ENCODE peak calls at places on chromosomes 4 and X, in seven cellular contexts. E is transverse colon, T is lower lobe of right lung, L is neuronal stem cell, G is stomach, V is upper lobe of left lung, J is adrenal gland. U is an unnamed sample.

GRCh38 chr4:101813604-101814003 is 23.1 kb downstream of the BANK1 start:
- DNase-seq in E (peak; percentile 9), T (no peak), L (no peak), G (no peak), V (no peak), J (no peak), U (no peak)

GRCh38 chrX:17183566-17183965 is 191.4 kb upstream of the NHS start:
- DNase-seq in E (no peak), T (no peak), L (no peak), G (no peak), V (no peak), J (no peak), U (no peak)

GRCh38 chrX:519741-520140 is 110.8 kb upstream of the SHOX start:
- DNase-seq in E (no peak), T (no peak), L (no peak), G (no peak), V (no peak), J (no peak), U (no peak)

GRCh38 chr4:165716472-165716871 is 156.6 kb upstream of the TLL1 start:
- DNase-seq in E (no peak), T (no peak), L (no peak), G (no peak), V (no peak), J (no peak), U (no peak)

GRCh38 chrX:104137496-104137895 is 19.3 kb downstream of the SLC25A53 start:
- DNase-seq in E (no peak), T (no peak), L (no peak), G (no peak), V (no peak), J (no peak), U (no peak)

GRCh38 chrX:139304471-139304870 is 226.1 kb upstream of the F9 start:
- DNase-seq in E (no peak), T (no peak), L (no peak), G (no peak), V (no peak), J (no peak), U (no peak)

GRCh38 chrX:39445336-39445735 is 644.1 kb downstream of the MID1IP1 start:
- DNase-seq in E (peak; percentile 20), T (no peak), L (no peak), G (peak; percentile 40), V (no peak), J (no peak), U (no peak)

GRCh38 chr4:52037730-52038108 is 380 bp downstream of the SGCB start:
- DNase-seq in E (peak; percentile 21), T (no peak), L (no peak), G (no peak), V (no peak), J (peak; percentile 21), U (peak; percentile 21)

GRCh38 chrX:17597836-17598434 is 139.4 kb upstream of the SCML1 start:
- DNase-seq in E (peak; percentile 75), T (peak; percentile 64), L (no peak), G (peak; percentile 86), V (no peak), J (peak; percentile 83), U (peak; percentile 90)

GRCh38 chr4:8349664-8350225 is 80.2 kb downstream of the HTRA3 start:
- DNase-seq in E (no peak), T (no peak), L (no peak), G (peak; percentile 7), V (no peak), J (peak; percentile 5), U (no peak)

GRCh38 chr4:152643153-152644035 is 36.4 kb downstream of the TMEM154 start:
- DNase-seq in E (peak; percentile 51), T (peak; percentile 70), L (no peak), G (no peak), V (no peak), J (no peak), U (no peak)

GRCh38 chrX:134803551-134804183 is 145.4 kb upstream of the PLAC1 start:
- DNase-seq in E (no peak), T (no peak), L (no peak), G (no peak), V (no peak), J (no peak), U (no peak)

GRCh38 chr4:168540865-168541607 is 44.2 kb downstream of the PALLD start:
- DNase-seq in E (no peak), T (no peak), L (no peak), G (no peak), V (no peak), J (no peak), U (no peak)

GRCh38 chrX:48956728-48957414 is 536 bp downstream of the OTUD5 start:
- DNase-seq in E (peak; percentile 47), T (peak; percentile 47), L (no peak), G (peak; percentile 41), V (peak; percentile 87), J (peak; percentile 33), U (peak; percentile 7)

GRCh38 chrX:103879339-103879738 is 47.3 kb upstream of the RAB9B start:
- DNase-seq in E (no peak), T (no peak), L (no peak), G (no peak), V (no peak), J (no peak), U (no peak)

GRCh38 chr4:38154251-38154650 is 194.1 kb downstream of the PTTG2 start:
- DNase-seq in E (peak; percentile 21), T (no peak), L (no peak), G (no peak), V (no peak), J (no peak), U (no peak)

GRCh38 chr4:41257257-41257900 is 651 bp downstream of the UCHL1 start:
- DNase-seq in E (peak; percentile 64), T (peak; percentile 61), L (peak; percentile 53), G (peak; percentile 62), V (peak; percentile 92), J (no peak), U (peak; percentile 65)

GRCh38 chr4:15717647-15718416 is 15.0 kb downstream of the BST1 start:
- DNase-seq in E (no peak), T (no peak), L (no peak), G (no peak), V (no peak), J (no peak), U (no peak)

GRCh38 chrX:2226906-2227656 is 273.7 kb downstream of the DHRSX start:
- DNase-seq in E (no peak), T (no peak), L (no peak), G (no peak), V (no peak), J (no peak), U (no peak)

GRCh38 chrX:38172596-38172995 is 48.1 kb downstream of the SRPX start:
- DNase-seq in E (no peak), T (no peak), L (no peak), G (no peak), V (no peak), J (no peak), U (no peak)

GRCh38 chr4:1208266-1208961 is 36.0 kb upstream of the SPON2 start:
- DNase-seq in E (peak; percentile 30), T (peak; percentile 51), L (no peak), G (no peak), V (peak; percentile 85), J (peak; percentile 12), U (peak; percentile 4)

GRCh38 chr4:1208970-1209704 is 36.8 kb upstream of the SPON2 start:
- DNase-seq in E (peak; percentile 18), T (peak; percentile 42), L (no peak), G (no peak), V (peak; percentile 85), J (peak; percentile 16), U (no peak)

GRCh38 chr4:1210971-1211370 is 38.0 kb downstream of the CTBP1 start:
- DNase-seq in E (peak; percentile 10), T (peak; percentile 47), L (no peak), G (no peak), V (peak; percentile 60), J (no peak), U (no peak)

GRCh38 chr4:1210241-1210841 is 38.0 kb upstream of the SPON2 start:
- DNase-seq in E (peak; percentile 6), T (peak; percentile 35), L (no peak), G (no peak), V (peak; percentile 54), J (peak; percentile 13), U (no peak)

DNA sequence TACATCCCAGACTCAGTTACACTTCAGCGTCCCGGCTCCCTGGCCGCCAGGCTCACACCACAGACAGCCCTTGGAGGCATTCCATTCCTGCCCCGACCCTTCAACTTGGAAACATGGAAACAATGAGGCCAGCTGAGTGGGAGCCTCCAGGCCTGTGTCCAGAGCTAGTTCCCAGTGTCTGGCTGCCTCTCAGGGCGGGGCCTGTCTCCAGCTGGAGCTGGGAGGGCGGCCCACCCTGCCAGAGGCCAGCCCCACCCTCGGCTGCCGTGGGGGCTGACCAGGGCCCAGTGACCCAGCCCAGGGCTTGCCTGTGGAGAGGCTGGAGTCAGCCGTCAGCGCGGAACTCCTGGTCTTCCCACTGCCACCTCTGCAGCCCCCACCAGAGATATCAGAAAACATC is 37.4 kb upstream of the SPON2 start:
- DNase-seq in E (peak; percentile 66), T (peak; percentile 62), L (peak; percentile 18), G (peak; percentile 52), V (peak; percentile 89), J (peak; percentile 66), U (no peak)
- H3K27ac ChIP-seq in E (peak overlapping the region; percentile 75), T (peak overlapping the region; percentile 78), L (no peak overlapping the region), G (peak overlapping the region; percentile 44), V (peak overlapping the region; percentile 78), J (peak overlapping the region; percentile 49), U (no peak overlapping the region)

DNA sequence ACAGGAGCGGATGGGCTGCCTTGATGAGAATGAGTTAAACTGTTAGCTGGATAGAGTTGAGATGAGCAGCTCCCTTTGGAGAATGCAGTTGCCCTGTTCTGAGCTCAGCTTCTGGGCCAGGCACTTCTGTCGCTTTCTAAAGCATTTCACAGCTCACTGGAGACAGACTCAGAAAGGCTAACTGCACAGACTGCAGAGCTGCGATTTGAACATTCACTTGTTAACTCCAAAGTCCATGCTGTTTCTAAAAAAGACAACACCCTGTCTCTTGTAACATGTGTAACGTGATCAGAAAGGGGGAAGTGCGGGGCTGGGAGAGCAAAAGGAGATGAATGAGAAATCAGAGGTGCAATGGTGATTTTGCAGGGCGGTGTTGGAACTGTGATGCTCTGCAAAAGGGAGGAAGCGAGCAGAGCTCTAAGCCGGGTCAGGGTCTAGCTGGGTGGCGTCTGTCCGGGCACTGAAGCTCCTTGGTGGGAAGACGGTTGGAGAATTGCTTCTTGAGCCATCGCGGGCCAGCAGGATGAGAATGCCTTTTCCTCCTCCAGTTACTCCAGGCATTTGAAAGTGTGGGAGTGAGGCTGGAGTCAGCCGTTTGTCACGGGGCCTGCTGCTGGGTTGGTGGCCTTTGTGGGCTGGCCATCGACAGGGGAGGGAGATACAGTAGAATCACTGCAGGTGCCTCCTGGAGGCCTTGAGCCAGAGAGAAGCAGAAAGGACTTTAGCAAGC is 20.3 kb downstream of the TBC1D14 start:
- DNase-seq in E (peak; percentile 56), T (no peak), L (no peak), G (no peak), V (no peak), J (peak; percentile 45), U (no peak)
- H3K4me1 ChIP-seq in E (peaks cover 48% of the 10 kb centered on the region), T (peaks cover 42% of the 10 kb centered on the region), L (peaks cover 17% of the 10 kb centered on the region), G (peaks cover 42% of the 10 kb centered on the region), V (peaks cover 36% of the 10 kb centered on the region), J (peaks cover 77% of the 10 kb centered on the region), U (peaks cover 15% of the 10 kb centered on the region)

GRCh38 chr4:119038465-119038864 is 97.2 kb upstream of the MYOZ2 start:
- DNase-seq in E (no peak), T (no peak), L (no peak), G (no peak), V (no peak), J (no peak), U (no peak)
- H3K27ac ChIP-seq in E (peak overlapping the region; percentile 91), T (no peak overlapping the region), L (no peak overlapping the region), G (no peak overlapping the region), V (no peak overlapping the region), J (no peak overlapping the region), U (peak overlapping the region; percentile 4)

GRCh38 chr4:3636628-3637320 is 104.6 kb upstream of the LRPAP1 start:
- DNase-seq in E (no peak), T (peak; percentile 24), L (no peak), G (no peak), V (peak; percentile 20), J (no peak), U (no peak)
- H3K4me1 ChIP-seq in E (no peaks in the 10 kb centered on the region), T (no peaks in the 10 kb centered on the region), L (no peaks in the 10 kb centered on the region), G (no peaks in the 10 kb centered on the region), V (no peaks in the 10 kb centered on the region), J (no peaks in the 10 kb centered on the region), U (no peaks in the 10 kb centered on the region)

U was measured in thyroid gland.